ENCODE peak calls at places on chromosomes 7 and 10, in ten cellular contexts. M is right lobe of liver, D is suprapubic skin, F is body of pancreas, O is stomach, N is IMR-90, S is ovary, Q is prostate gland, G is adrenal gland, B is uterus. I is an unnamed sample. For H3K4me1, the result is how much of the 10 kb centered on the place peaks cover.

GRCh38 chr10:114255227-114255626 is 16.2 kb downstream of the VWA2 start:
- DNase-seq in M (no peak), D (no peak), F (no peak), O (no peak), N (no peak), S (no peak), Q (no peak), G (no peak), B (no peak), I (no peak)

GRCh38 chr7:150388709-150389531 is 9.8 kb downstream of the ZNF775 start:
- DNase-seq in M (peak), D (peak), F (peak), O (peak), N (peak), S (peak), Q (peak), G (peak), B (peak), I (peak)

GRCh38 chr10:124990671-124991625 is 49.0 kb downstream of the ZRANB1 start:
- DNase-seq in M (peak), D (no peak), F (no peak), O (no peak), N (no peak), S (no peak), Q (no peak), G (no peak), B (no peak), I (no peak)

GRCh38 chr10:122974034-122974433 is 6.2 kb upstream of the PSTK start:
- DNase-seq in M (no peak), D (no peak), F (peak), O (no peak), N (peak), S (no peak), Q (no peak), G (no peak), B (no peak), I (no peak)

GRCh38 chr7:44282601-44283171 is 42.7 kb downstream of the CAMK2B start:
- DNase-seq in M (peak), D (peak), F (peak), O (no peak), N (no peak), S (peak), Q (no peak), G (peak), B (peak), I (peak)

GRCh38 chr10:106863549-106863948 is 301.0 kb downstream of the SORCS1 start:
- DNase-seq in M (no peak), D (no peak), F (no peak), O (no peak), N (no peak), S (no peak), Q (no peak), G (no peak), B (no peak), I (no peak)

GRCh38 chr10:112189465-112189864 is 5.9 kb upstream of the GPAM start:
- DNase-seq in M (no peak), D (no peak), F (no peak), O (no peak), N (no peak), S (no peak), Q (no peak), G (no peak), B (no peak), I (no peak)

GRCh38 chr7:44216019-44216418 is 15.2 kb downstream of the YKT6 start:
- DNase-seq in M (no peak), D (no peak), F (no peak), O (no peak), N (no peak), S (no peak), Q (no peak), G (no peak), B (no peak), I (no peak)

GRCh38 chr7:44769381-44770209 is 20.9 kb downstream of the ZMIZ2 start:
- DNase-seq in M (no peak), D (no peak), F (peak), O (no peak), N (peak), S (no peak), Q (no peak), G (peak), B (no peak), I (no peak)

GRCh38 chr10:13658864-13659685 is 72.3 kb downstream of the PRPF18 start:
- DNase-seq in M (peak), D (no peak), F (no peak), O (no peak), N (no peak), S (no peak), Q (no peak), G (peak), B (peak), I (peak)

GRCh38 chr10:124294811-124295770 is 123.6 kb downstream of the OAT start:
- DNase-seq in M (peak), D (no peak), F (no peak), O (no peak), N (no peak), S (no peak), Q (peak), G (no peak), B (no peak), I (no peak)

GRCh38 chr10:98492763-98493162 is 46.0 kb upstream of the HPS1 start:
- DNase-seq in M (no peak), D (no peak), F (no peak), O (no peak), N (no peak), S (no peak), Q (no peak), G (no peak), B (no peak), I (no peak)

GRCh38 chr7:150476819-150477631 is 26.6 kb downstream of the GIMAP8 start:
- DNase-seq in M (no peak), D (no peak), F (no peak), O (no peak), N (no peak), S (no peak), Q (no peak), G (no peak), B (no peak), I (no peak)

GRCh38 chr7:139358541-139359365 is 941 bp upstream of the LUC7L2 start:
- DNase-seq in M (no peak), D (no peak), F (peak), O (no peak), N (peak), S (no peak), Q (peak), G (no peak), B (peak), I (no peak)

GRCh38 chr10:29105516-29106215 is 183.2 kb upstream of the LYZL1 start:
- DNase-seq in M (no peak), D (no peak), F (no peak), O (no peak), N (peak), S (no peak), Q (no peak), G (no peak), B (no peak), I (no peak)

DNA sequence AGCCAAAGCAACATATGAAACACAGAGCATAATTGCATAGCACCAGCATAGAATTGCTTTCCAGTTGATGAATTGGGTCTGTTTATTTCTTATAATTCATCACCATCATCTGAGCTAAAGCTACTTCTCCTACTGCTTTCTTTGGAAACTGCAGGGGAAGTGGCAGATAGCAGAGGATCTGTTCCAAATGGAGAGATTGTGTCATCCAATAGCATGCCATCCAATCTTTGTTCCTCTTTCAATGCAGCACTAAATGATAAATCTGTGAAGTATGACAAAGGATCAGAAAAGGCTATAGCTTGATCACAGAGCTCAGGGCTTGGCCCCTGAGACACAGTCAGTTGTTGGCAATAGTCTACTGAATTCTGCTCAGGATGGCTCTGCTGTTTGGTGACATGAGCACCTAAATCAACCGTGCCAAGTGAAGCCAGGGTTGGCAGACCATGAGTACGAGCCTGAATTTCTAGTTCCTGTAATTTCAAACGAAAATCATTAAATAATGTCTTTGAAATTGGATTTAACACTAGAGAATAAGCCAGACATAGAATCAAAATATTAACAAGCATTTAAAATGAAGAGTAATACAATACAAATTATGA is 90.0 kb downstream of the TFEC start:
- DNase-seq in M (no peak), D (no peak), F (no peak), O (no peak), N (no peak), S (no peak), Q (no peak), G (no peak), B (no peak), I (no peak)
- TF ChIP-seq CTCF in M (no peak), D (no peak), F (no peak), O (no peak), N (no peak), S (no peak), Q (no peak), G (no peak), B (no peak), I (no peak)

GRCh38 chr7:99505324-99505662 is 831 bp downstream of the ZKSCAN5 start:
- DNase-seq in M (no peak), D (no peak), F (no peak), O (no peak), N (no peak), S (no peak), Q (no peak), G (no peak), B (no peak), I (no peak)

GRCh38 chr7:99500637-99501009 is 542 bp upstream of the ZNF394 start:
- DNase-seq in M (no peak), D (no peak), F (no peak), O (no peak), N (no peak), S (no peak), Q (no peak), G (no peak), B (no peak), I (no peak)

GRCh38 chr7:99504281-99504602 is 220 bp upstream of the ZKSCAN5 start:
- DNase-seq in M (no peak), D (peak), F (no peak), O (no peak), N (no peak), S (no peak), Q (no peak), G (no peak), B (no peak), I (no peak)

GRCh38 chr7:99499713-99500636 is at the start of gene ZNF394:
- DNase-seq in M (peak), D (peak), F (peak), O (peak), N (peak), S (peak), Q (peak), G (peak), B (peak), I (peak)

GRCh38 chr7:99504603-99505323 is at the start of gene ZKSCAN5:
- DNase-seq in M (peak), D (peak), F (peak), O (peak), N (peak), S (peak), Q (peak), G (peak), B (peak), I (peak)
- TF ChIP-seq POLR2A in M (peak), D (no peak), F (peak), O (no peak), N (peak), S (peak), Q (peak), G (peak), B (no peak), I (no peak)

GRCh38 chr10:5889624-5890518 is at the start of the genes ANKRD16 and FBH1:
- DNase-seq in M (peak), D (peak), F (peak), O (peak), N (peak), S (peak), Q (peak), G (peak), B (peak), I (peak)

GRCh38 chr10:5887641-5888040 is 2.1 kb downstream of the ANKRD16 start:
- DNase-seq in M (no peak), D (no peak), F (no peak), O (no peak), N (no peak), S (no peak), Q (no peak), G (no peak), B (no peak), I (no peak)

GRCh38 chr10:5888843-5889623 is 660 bp downstream of the ANKRD16 start:
- DNase-seq in M (peak), D (peak), F (peak), O (peak), N (no peak), S (no peak), Q (no peak), G (no peak), B (peak), I (peak)

GRCh38 chr10:5888352-5888751 is 1.3 kb downstream of the ANKRD16 start:
- DNase-seq in M (no peak), D (no peak), F (peak), O (no peak), N (peak), S (no peak), Q (no peak), G (no peak), B (no peak), I (no peak)

GRCh38 chr10:5887029-5887428 is 2.7 kb downstream of the ANKRD16 start:
- DNase-seq in M (no peak), D (no peak), F (no peak), O (no peak), N (peak), S (no peak), Q (no peak), G (no peak), B (no peak), I (no peak)
- H3K4me1 ChIP-seq in M (under half), D (under half), F (half or more), O (under half), N (under half), S (under half), Q (under half), G (under half), B (under half), I (under half)

GRCh38 chr7:48803250-48803649 is 121.1 kb upstream of the CDC14C start:
- DNase-seq in M (no peak), D (no peak), F (no peak), O (no peak), N (no peak), S (no peak), Q (no peak), G (no peak), B (no peak), I (no peak)
- TF ChIP-seq CTCF in M (no peak), D (no peak), F (no peak), O (no peak), N (no peak), S (no peak), Q (no peak), G (no peak), B (no peak), I (no peak)